ENCODE peak calls at places on chromosomes 1 and 21, in nine cellular contexts. K is NCI-H748 treated with DMSO at 0.1 percent for 48 hours; A is DMS153; B is NCI-H1105; X is naive thymus-derived CD8-positive, alpha-beta T cell; L is cardiac muscle cell; S is NAMALWA; W is CD8-positive, alpha-beta T cell; Z is Calu3. I is an unnamed sample.

GRCh38 chr1:177913762-177914540 is 55.9 kb downstream of the SEC16B start:
- DNase-seq in K (no peak), A (no peak), B (no peak), X (no peak), L (peak; percentile 56), S (peak; percentile 28), W (no peak), Z (peak; percentile 49), I (peak; percentile 3)

GRCh38 chr1:110203021-110203661 is 7.0 kb upstream of the KCNC4 start:
- DNase-seq in K (peak; percentile 79), A (peak; percentile 66), B (peak; percentile 61), X (peak; percentile 35), L (peak; percentile 80), S (peak; percentile 89), W (peak; percentile 43), Z (peak; percentile 70), I (peak; percentile 16)

GRCh38 chr1:156874142-156874541 is 13.5 kb downstream of the NTRK1 start:
- DNase-seq in K (no peak), A (no peak), B (no peak), X (no peak), L (no peak), S (no peak), W (no peak), Z (no peak), I (no peak)

GRCh38 chr1:177871633-177872562 is 98.0 kb downstream of the SEC16B start:
- DNase-seq in K (peak; percentile 31), A (peak; percentile 75), B (no peak), X (no peak), L (no peak), S (no peak), W (no peak), Z (no peak), I (no peak)

GRCh38 chr21:17467829-17468228 is 45.0 kb upstream of the CXADR start:
- DNase-seq in K (no peak), A (no peak), B (no peak), X (no peak), L (no peak), S (no peak), W (no peak), Z (no peak), I (no peak)

GRCh38 chr1:213669964-213670691 is 317.6 kb upstream of the PROX1 start:
- DNase-seq in K (peak; percentile 73), A (peak; percentile 99), B (peak; percentile 89), X (peak; percentile 10), L (no peak), S (no peak), W (peak; percentile 1), Z (no peak), I (peak; percentile 95)

GRCh38 chr1:90358448-90358847 is 358.7 kb downstream of the BARHL2 start:
- DNase-seq in K (no peak), A (no peak), B (no peak), X (no peak), L (no peak), S (no peak), W (no peak), Z (no peak), I (no peak)

GRCh38 chr1:59635057-59635456 is 179.7 kb upstream of the HOOK1 start:
- DNase-seq in K (peak; percentile 41), A (peak; percentile 4), B (no peak), X (no peak), L (no peak), S (no peak), W (no peak), Z (no peak), I (no peak)

GRCh38 chr1:49163041-49163440 is 386.4 kb upstream of the BEND5 start:
- DNase-seq in K (peak; percentile 27), A (peak; percentile 8), B (no peak), X (no peak), L (no peak), S (no peak), W (no peak), Z (no peak), I (no peak)

GRCh38 chr1:228190182-228190581 is 17.7 kb upstream of the OBSCN start:
- DNase-seq in K (no peak), A (no peak), B (no peak), X (no peak), L (no peak), S (no peak), W (no peak), Z (no peak), I (no peak)

GRCh38 chr1:39795651-39796050 is 7.0 kb upstream of the BMP8B start:
- DNase-seq in K (no peak), A (no peak), B (no peak), X (no peak), L (no peak), S (no peak), W (no peak), Z (no peak), I (no peak)

GRCh38 chr1:17194981-17195528 is 9.9 kb upstream of the PADI1 start:
- DNase-seq in K (no peak), A (no peak), B (no peak), X (no peak), L (no peak), S (no peak), W (no peak), Z (no peak), I (no peak)

GRCh38 chr1:41754540-41754939 is 164.2 kb downstream of the HIVEP3 start:
- DNase-seq in K (no peak), A (no peak), B (no peak), X (no peak), L (no peak), S (peak; percentile 47), W (no peak), Z (no peak), I (no peak)

GRCh38 chr1:235835226-235835625 is 31.5 kb downstream of the LYST start:
- DNase-seq in K (no peak), A (no peak), B (no peak), X (no peak), L (peak; percentile 72), S (no peak), W (no peak), Z (no peak), I (no peak)

GRCh38 chr1:65319141-65319540 is 9.8 kb downstream of the DNAJC6 start:
- DNase-seq in K (no peak), A (no peak), B (no peak), X (no peak), L (no peak), S (no peak), W (no peak), Z (no peak), I (no peak)

GRCh38 chr1:56688522-56689026 is 43.5 kb downstream of the PRKAA2 start:
- DNase-seq in K (no peak), A (peak; percentile 6), B (no peak), X (no peak), L (peak; percentile 11), S (no peak), W (no peak), Z (peak; percentile 21), I (peak; percentile 36)

GRCh38 chr1:179510038-179510437 is 65.7 kb downstream of the NPHS2 start:
- DNase-seq in K (no peak), A (no peak), B (no peak), X (no peak), L (no peak), S (peak; percentile 47), W (no peak), Z (no peak), I (no peak)

GRCh38 chr1:29343908-29344307 is 107.6 kb downstream of the PTPRU start:
- DNase-seq in K (no peak), A (no peak), B (no peak), X (no peak), L (no peak), S (no peak), W (no peak), Z (no peak), I (no peak)

GRCh38 chr1:236168716-236169429 is 26.5 kb downstream of the GPR137B start:
- DNase-seq in K (no peak), A (no peak), B (no peak), X (no peak), L (peak; percentile 87), S (no peak), W (no peak), Z (peak; percentile 79), I (peak; percentile 7)

GRCh38 chr1:212860713-212861581 is 2.9 kb downstream of the FLVCR1 start:
- DNase-seq in K (peak; percentile 26), A (no peak), B (no peak), X (no peak), L (peak; percentile 6), S (no peak), W (no peak), Z (no peak), I (no peak)

GRCh38 chr1:11286735-11287410 is 13.9 kb downstream of the UBIAD1 start:
- DNase-seq in K (no peak), A (no peak), B (no peak), X (no peak), L (peak; percentile 14), S (no peak), W (no peak), Z (no peak), I (no peak)

GRCh38 chr1:147585640-147586383 is 44.5 kb downstream of the BCL9 start:
- DNase-seq in K (no peak), A (no peak), B (no peak), X (no peak), L (no peak), S (no peak), W (no peak), Z (no peak), I (no peak)

GRCh38 chr1:23718482-23718881 is 24.8 kb upstream of the ELOA start:
- DNase-seq in K (no peak), A (no peak), B (peak; percentile 14), X (no peak), L (peak; percentile 62), S (peak; percentile 48), W (no peak), Z (peak; percentile 44), I (peak; percentile 30)

GRCh38 chr1:112040891-112041740 is 51.6 kb upstream of the KCND3 start:
- DNase-seq in K (no peak), A (no peak), B (no peak), X (no peak), L (no peak), S (no peak), W (no peak), Z (no peak), I (no peak)

GRCh38 chr1:64172458-64172983 is 30.9 kb upstream of the UBE2U start:
- DNase-seq in K (peak; percentile 95), A (peak; percentile 92), B (peak; percentile 89), X (no peak), L (peak; percentile 11), S (no peak), W (no peak), Z (no peak), I (peak; percentile 3)

GRCh38 chr1:170253180-170253579 is 107.4 kb downstream of the NTMT2 start:
- DNase-seq in K (no peak), A (no peak), B (no peak), X (no peak), L (no peak), S (no peak), W (no peak), Z (no peak), I (no peak)

GRCh38 chr1:24465099-24465498 is 37.5 kb upstream of the RCAN3 start:
- DNase-seq in K (no peak), A (no peak), B (no peak), X (no peak), L (no peak), S (no peak), W (no peak), Z (no peak), I (no peak)

GRCh38 chr1:53909946-53910345 is 16.0 kb downstream of the DIO1 start:
- DNase-seq in K (no peak), A (no peak), B (no peak), X (no peak), L (peak; percentile 41), S (no peak), W (no peak), Z (no peak), I (no peak)

GRCh38 chr1:213284626-213285025 is 233.6 kb downstream of the RPS6KC1 start:
- DNase-seq in K (no peak), A (no peak), B (no peak), X (no peak), L (peak; percentile 10), S (no peak), W (no peak), Z (no peak), I (no peak)